ENCODE peak calls at places on chromosome 12, in eight cellular contexts. D is CD4-positive, alpha-beta memory T cell; Q is transverse colon; P is iris pigment epithelial cell; G is ELF-1; W is HT-29; O is activated naive CD8-positive, alpha-beta T cell treated with anti-CD3 and anti-CD28 coated beads, Interleukin-2, amount 50 U/mL, for 24 hours; X is LoVo. J is an unnamed sample.

GRCh38 chr12:121427556-121428055 is 27.7 kb downstream of the RNF34 start:
- DNase-seq in D (no peak), Q (no peak), P (no peak), G (no peak), W (no peak), O (no peak), X (no peak), J (no peak)

GRCh38 chr12:116533343-116534248 is 25.6 kb upstream of the MAP1LC3B2 start:
- DNase-seq in D (peak), Q (peak), P (peak), G (peak), W (no peak), O (peak), X (peak), J (peak)

GRCh38 chr12:64053117-64053516 is 169.0 kb downstream of the KICS2 start:
- DNase-seq in D (no peak), Q (no peak), P (no peak), G (no peak), W (no peak), O (no peak), X (no peak), J (no peak)

GRCh38 chr12:96466939-96467751 is 22.2 kb upstream of the CFAP54 start:
- DNase-seq in D (no peak), Q (no peak), P (peak), G (no peak), W (no peak), O (no peak), X (no peak), J (no peak)

GRCh38 chr12:131321988-131322387 is 368.3 kb downstream of the ADGRD1 start:
- DNase-seq in D (no peak), Q (no peak), P (no peak), G (no peak), W (no peak), O (no peak), X (no peak), J (no peak)

GRCh38 chr12:103077108-103077773 is 119.8 kb downstream of the ASCL1 start:
- DNase-seq in D (no peak), Q (no peak), P (no peak), G (no peak), W (no peak), O (no peak), X (no peak), J (no peak)

GRCh38 chr12:26633591-26634210 is 199.3 kb downstream of the ITPR2 start:
- DNase-seq in D (no peak), Q (no peak), P (peak), G (no peak), W (no peak), O (peak), X (no peak), J (no peak)

GRCh38 chr12:63064080-63064479 is 86.9 kb downstream of the AVPR1A start:
- DNase-seq in D (no peak), Q (no peak), P (peak), G (no peak), W (no peak), O (no peak), X (no peak), J (no peak)

GRCh38 chr12:92992041-92992440 is 62.9 kb upstream of the EEA1 start:
- DNase-seq in D (no peak), Q (no peak), P (no peak), G (no peak), W (no peak), O (no peak), X (no peak), J (no peak)

GRCh38 chr12:499837-500458 is 40.2 kb downstream of the B4GALNT3 start:
- DNase-seq in D (no peak), Q (no peak), P (no peak), G (no peak), W (no peak), O (no peak), X (no peak), J (no peak)

GRCh38 chr12:108289342-108290131 is 49.6 kb downstream of the CMKLR1 start:
- DNase-seq in D (no peak), Q (no peak), P (no peak), G (peak), W (no peak), O (no peak), X (no peak), J (no peak)

GRCh38 chr12:124423683-124424515 is 129.0 kb downstream of the RFLNA start:
- DNase-seq in D (no peak), Q (no peak), P (no peak), G (no peak), W (no peak), O (no peak), X (no peak), J (no peak)

GRCh38 chr12:118371354-118372282 is 1.1 kb downstream of the TAOK3 start:
- DNase-seq in D (no peak), Q (peak), P (no peak), G (peak), W (no peak), O (peak), X (no peak), J (no peak)

GRCh38 chr12:74144396-74144795 is 393.2 kb upstream of the ATXN7L3B start:
- DNase-seq in D (no peak), Q (no peak), P (no peak), G (no peak), W (no peak), O (no peak), X (no peak), J (no peak)

GRCh38 chr12:87678453-87678852 is 350.7 kb downstream of the C12orf50 start:
- DNase-seq in D (no peak), Q (no peak), P (peak), G (no peak), W (no peak), O (no peak), X (no peak), J (no peak)

GRCh38 chr12:3542911-3543310 is 51.9 kb downstream of the PRMT8 start:
- DNase-seq in D (no peak), Q (no peak), P (peak), G (no peak), W (peak), O (no peak), X (no peak), J (no peak)

GRCh38 chr12:30796508-30796780 is 41.7 kb upstream of the CAPRIN2 start:
- DNase-seq in D (no peak), Q (peak), P (peak), G (peak), W (peak), O (peak), X (peak), J (no peak)

GRCh38 chr12:5499566-5500325 is 67.8 kb downstream of the NTF3 start:
- DNase-seq in D (no peak), Q (peak), P (peak), G (no peak), W (peak), O (no peak), X (no peak), J (no peak)

GRCh38 chr12:54000105-54000773 is at the start of gene HOXC9:
- DNase-seq in D (no peak), Q (no peak), P (peak), G (no peak), W (no peak), O (no peak), X (no peak), J (no peak)

GRCh38 chr12:19428261-19428660 is 11.0 kb upstream of the AEBP2 start:
- DNase-seq in D (no peak), Q (no peak), P (peak), G (peak), W (no peak), O (no peak), X (no peak), J (no peak)

GRCh38 chr12:131711551-131712205 is 788 bp downstream of the SFSWAP start:
- DNase-seq in D (no peak), Q (no peak), P (no peak), G (peak), W (peak), O (no peak), X (no peak), J (peak)

GRCh38 chr12:115898670-115899069 is 378.8 kb downstream of the MED13L start:
- DNase-seq in D (no peak), Q (no peak), P (no peak), G (no peak), W (peak), O (no peak), X (no peak), J (no peak)

GRCh38 chr12:6928703-6929407 is 1.1 kb downstream of the ATN1 start:
- DNase-seq in D (no peak), Q (no peak), P (no peak), G (no peak), W (peak), O (no peak), X (no peak), J (no peak)

GRCh38 chr12:123388218-123388947 is 4.5 kb downstream of the KMT5A start:
- DNase-seq in D (peak), Q (peak), P (peak), G (peak), W (peak), O (peak), X (peak), J (peak)

GRCh38 chr12:108305520-108305919 is 33.6 kb downstream of the CMKLR1 start:
- DNase-seq in D (no peak), Q (peak), P (peak), G (peak), W (peak), O (peak), X (peak), J (no peak)

GRCh38 chr12:89752331-89752730 is 43.7 kb upstream of the ATP2B1 start:
- DNase-seq in D (no peak), Q (no peak), P (no peak), G (no peak), W (no peak), O (no peak), X (no peak), J (no peak)

J was measured in activated CD8-positive, alpha-beta T cell treated with anti-CD3 and anti-CD28 coated beads, Interleukin-2, amount 10 ng/mL, durations not matched to agents 7 days and 5 days.